ENCODE peak calls at places on chromosomes 3 and 15, in eight cellular contexts. One of them, this sample, is unnamed.

GRCh38 chr3:64138046-64138445 is 87.2 kb downstream of the PRICKLE2 start:
- DNase-seq in transverse colon: no peak
- DNase-seq in adrenal gland: no peak
- DNase-seq in left lung: no peak
- DNase-seq in SJCRH30: no peak
- DNase-seq in PC-3: no peak
- DNase-seq in body of pancreas: no peak
- DNase-seq in neural progenitor cell: no peak
- DNase-seq in this sample: no peak

GRCh38 chr3:64408770-64409169 is 183.5 kb upstream of the PRICKLE2 start:
- DNase-seq in transverse colon: no peak
- DNase-seq in adrenal gland: no peak
- DNase-seq in PC-3: no peak
- DNase-seq in body of pancreas: no peak
- DNase-seq in SJCRH30: no peak
- DNase-seq in neural progenitor cell: no peak
- DNase-seq in left lung: no peak
- DNase-seq in this sample: no peak

GRCh38 chr3:72129384-72130094 is 344.6 kb upstream of the PROK2 start:
- DNase-seq in PC-3: no peak
- DNase-seq in neural progenitor cell: no peak
- DNase-seq in body of pancreas: no peak
- DNase-seq in left lung: no peak
- DNase-seq in adrenal gland: no peak
- DNase-seq in SJCRH30: no peak
- DNase-seq in transverse colon: no peak
- DNase-seq in this sample: no peak

GRCh38 chr3:106589306-106589942 is 720.6 kb upstream of the CBLB start:
- DNase-seq in left lung: no peak
- DNase-seq in PC-3: no peak
- DNase-seq in SJCRH30: no peak
- DNase-seq in transverse colon: no peak
- DNase-seq in body of pancreas: no peak
- DNase-seq in neural progenitor cell: no peak
- DNase-seq in adrenal gland: no peak
- DNase-seq in this sample: no peak

GRCh38 chr3:69724722-69725435 is 14.4 kb upstream of the MITF start:
- DNase-seq in PC-3: no peak
- DNase-seq in adrenal gland: no peak
- DNase-seq in neural progenitor cell: no peak
- DNase-seq in left lung: no peak
- DNase-seq in body of pancreas: no peak
- DNase-seq in transverse colon: no peak
- DNase-seq in SJCRH30: no peak
- DNase-seq in this sample: no peak

GRCh38 chr15:68635142-68635541 is 56.3 kb downstream of the CORO2B start:
- DNase-seq in neural progenitor cell: no peak
- DNase-seq in SJCRH30: no peak
- DNase-seq in transverse colon: no peak
- DNase-seq in body of pancreas: no peak
- DNase-seq in PC-3: no peak
- DNase-seq in left lung: no peak
- DNase-seq in adrenal gland: no peak
- DNase-seq in this sample: no peak

GRCh38 chr15:66454143-66454542 is 43.4 kb downstream of the SNAPC5 start:
- DNase-seq in adrenal gland: no peak
- DNase-seq in left lung: no peak
- DNase-seq in PC-3: peak; percentile 4
- DNase-seq in neural progenitor cell: no peak
- DNase-seq in transverse colon: no peak
- DNase-seq in SJCRH30: no peak
- DNase-seq in body of pancreas: no peak
- DNase-seq in this sample: no peak

GRCh38 chr15:72919936-72920455 is 132.3 kb upstream of the NEO1 start:
- DNase-seq in left lung: no peak
- DNase-seq in neural progenitor cell: no peak
- DNase-seq in body of pancreas: no peak
- DNase-seq in PC-3: no peak
- DNase-seq in transverse colon: no peak
- DNase-seq in SJCRH30: no peak
- DNase-seq in adrenal gland: no peak
- DNase-seq in this sample: no peak

GRCh38 chr3:113501597-113501996 is 13.4 kb downstream of the SPICE1 start:
- DNase-seq in body of pancreas: no peak
- DNase-seq in PC-3: no peak
- DNase-seq in transverse colon: no peak
- DNase-seq in adrenal gland: no peak
- DNase-seq in SJCRH30: no peak
- DNase-seq in left lung: no peak
- DNase-seq in neural progenitor cell: no peak
- DNase-seq in this sample: no peak

GRCh38 chr3:123373535-123373987 is 75.3 kb downstream of the ADCY5 start:
- DNase-seq in adrenal gland: no peak
- DNase-seq in SJCRH30: no peak
- DNase-seq in PC-3: no peak
- DNase-seq in transverse colon: no peak
- DNase-seq in left lung: no peak
- DNase-seq in neural progenitor cell: no peak
- DNase-seq in body of pancreas: no peak
- DNase-seq in this sample: no peak

GRCh38 chr3:195768414-195768813 is 43.3 kb downstream of the MUC4 start:
- DNase-seq in transverse colon: no peak
- DNase-seq in body of pancreas: no peak
- DNase-seq in PC-3: no peak
- DNase-seq in neural progenitor cell: no peak
- DNase-seq in SJCRH30: no peak
- DNase-seq in adrenal gland: no peak
- DNase-seq in left lung: no peak
- DNase-seq in this sample: no peak

GRCh38 chr3:153051427-153052095 is 110.5 kb upstream of the RAP2B start:
- DNase-seq in adrenal gland: no peak
- DNase-seq in neural progenitor cell: no peak
- DNase-seq in SJCRH30: peak; percentile 60
- DNase-seq in left lung: no peak
- DNase-seq in PC-3: peak; percentile 90
- DNase-seq in transverse colon: peak; percentile 14
- DNase-seq in body of pancreas: no peak
- DNase-seq in this sample: no peak

GRCh38 chr3:16477054-16477453 is 36.4 kb downstream of the RFTN1 start:
- DNase-seq in neural progenitor cell: no peak
- DNase-seq in transverse colon: no peak
- DNase-seq in SJCRH30: no peak
- DNase-seq in PC-3: no peak
- DNase-seq in adrenal gland: no peak
- DNase-seq in left lung: no peak
- DNase-seq in body of pancreas: no peak
- DNase-seq in this sample: no peak

GRCh38 chr3:54358327-54358726 is 236.0 kb downstream of the CACNA2D3 start:
- DNase-seq in body of pancreas: no peak
- DNase-seq in transverse colon: no peak
- DNase-seq in SJCRH30: no peak
- DNase-seq in adrenal gland: no peak
- DNase-seq in PC-3: no peak
- DNase-seq in left lung: no peak
- DNase-seq in neural progenitor cell: no peak
- DNase-seq in this sample: no peak

GRCh38 chr3:54837964-54838363 is 89.9 kb downstream of the LRTM1 start:
- DNase-seq in body of pancreas: no peak
- DNase-seq in PC-3: peak; percentile 45
- DNase-seq in SJCRH30: peak; percentile 45
- DNase-seq in transverse colon: no peak
- DNase-seq in neural progenitor cell: no peak
- DNase-seq in left lung: no peak
- DNase-seq in adrenal gland: no peak
- DNase-seq in this sample: no peak

GRCh38 chr3:81676706-81677456 is 84.6 kb downstream of the GBE1 start:
- DNase-seq in SJCRH30: no peak
- DNase-seq in left lung: no peak
- DNase-seq in adrenal gland: no peak
- DNase-seq in PC-3: no peak
- DNase-seq in body of pancreas: no peak
- DNase-seq in transverse colon: no peak
- DNase-seq in neural progenitor cell: no peak
- DNase-seq in this sample: no peak

GRCh38 chr3:175606650-175607318 is 747.6 kb downstream of the NAALADL2 start:
- DNase-seq in neural progenitor cell: no peak
- DNase-seq in SJCRH30: peak; percentile 35
- DNase-seq in left lung: no peak
- DNase-seq in body of pancreas: no peak
- DNase-seq in PC-3: peak; percentile 60
- DNase-seq in adrenal gland: no peak
- DNase-seq in transverse colon: no peak
- DNase-seq in this sample: no peak

GRCh38 chr3:119562307-119562961 is 3.0 kb upstream of the CD80 start:
- DNase-seq in transverse colon: no peak
- DNase-seq in body of pancreas: no peak
- DNase-seq in PC-3: no peak
- DNase-seq in neural progenitor cell: no peak
- DNase-seq in SJCRH30: no peak
- DNase-seq in adrenal gland: peak; percentile 18
- DNase-seq in left lung: no peak
- DNase-seq in this sample: no peak

GRCh38 chr3:150733936-150734794 is 28.8 kb downstream of the SIAH2 start:
- DNase-seq in PC-3: no peak
- DNase-seq in body of pancreas: no peak
- DNase-seq in transverse colon: no peak
- DNase-seq in left lung: no peak
- DNase-seq in neural progenitor cell: no peak
- DNase-seq in SJCRH30: no peak
- DNase-seq in adrenal gland: peak; percentile 74
- DNase-seq in this sample: no peak

GRCh38 chr15:33476908-33477307 is 166.1 kb downstream of the RYR3 start:
- DNase-seq in PC-3: no peak
- DNase-seq in adrenal gland: no peak
- DNase-seq in left lung: no peak
- DNase-seq in neural progenitor cell: no peak
- DNase-seq in body of pancreas: no peak
- DNase-seq in SJCRH30: no peak
- DNase-seq in transverse colon: no peak
- DNase-seq in this sample: no peak

GRCh38 chr15:38320181-38320580 is 67.5 kb downstream of the SPRED1 start:
- DNase-seq in adrenal gland: no peak
- DNase-seq in transverse colon: no peak
- DNase-seq in SJCRH30: no peak
- DNase-seq in body of pancreas: no peak
- DNase-seq in PC-3: peak; percentile 14
- DNase-seq in neural progenitor cell: no peak
- DNase-seq in left lung: no peak
- DNase-seq in this sample: no peak

GRCh38 chr3:11583638-11584046 is 60.1 kb downstream of the VGLL4 start:
- DNase-seq in adrenal gland: no peak
- DNase-seq in body of pancreas: peak; percentile 8
- DNase-seq in left lung: no peak
- DNase-seq in PC-3: no peak
- DNase-seq in transverse colon: no peak
- DNase-seq in SJCRH30: no peak
- DNase-seq in neural progenitor cell: no peak
- DNase-seq in this sample: no peak

GRCh38 chr3:26622634-26623408 is at the start of gene LRRC3B:
- DNase-seq in SJCRH30: no peak
- DNase-seq in transverse colon: no peak
- DNase-seq in body of pancreas: no peak
- DNase-seq in PC-3: no peak
- DNase-seq in adrenal gland: no peak
- DNase-seq in neural progenitor cell: peak; percentile 89
- DNase-seq in left lung: peak; percentile 75
- DNase-seq in this sample: no peak

GRCh38 chr3:178634975-178635374 is 98.7 kb downstream of the KCNMB2 start:
- DNase-seq in SJCRH30: no peak
- DNase-seq in left lung: no peak
- DNase-seq in body of pancreas: no peak
- DNase-seq in neural progenitor cell: no peak
- DNase-seq in adrenal gland: no peak
- DNase-seq in transverse colon: no peak
- DNase-seq in PC-3: no peak
- DNase-seq in this sample: peak; percentile 38

GRCh38 chr3:126402666-126403302 is 8.1 kb downstream of the CFAP100 start:
- DNase-seq in PC-3: no peak
- DNase-seq in transverse colon: no peak
- DNase-seq in body of pancreas: no peak
- DNase-seq in left lung: no peak
- DNase-seq in adrenal gland: no peak
- DNase-seq in neural progenitor cell: no peak
- DNase-seq in SJCRH30: no peak
- DNase-seq in this sample: no peak
- H3K4me1 ChIP-seq in PC-3: peaks cover 10% of the 10 kb centered on the region
- H3K4me1 ChIP-seq in transverse colon: no peaks in the 10 kb centered on the region
- H3K4me1 ChIP-seq in body of pancreas: no peaks in the 10 kb centered on the region
- H3K4me1 ChIP-seq in left lung: no peaks in the 10 kb centered on the region
- H3K4me1 ChIP-seq in adrenal gland: no peaks in the 10 kb centered on the region
- H3K4me1 ChIP-seq in neural progenitor cell: no peaks in the 10 kb centered on the region
- H3K4me1 ChIP-seq in SJCRH30: no peaks in the 10 kb centered on the region
- H3K4me1 ChIP-seq in this sample: no peaks in the 10 kb centered on the region

GRCh38 chr15:99279290-99279689 is 28.0 kb downstream of the LRRC28 start:
- DNase-seq in PC-3: no peak
- DNase-seq in neural progenitor cell: no peak
- DNase-seq in body of pancreas: no peak
- DNase-seq in SJCRH30: no peak
- DNase-seq in adrenal gland: no peak
- DNase-seq in left lung: no peak
- DNase-seq in transverse colon: no peak
- DNase-seq in this sample: no peak
- H3K4me3 ChIP-seq in PC-3: no peak overlapping the region
- H3K4me3 ChIP-seq in neural progenitor cell: no peak overlapping the region
- H3K4me3 ChIP-seq in body of pancreas: no peak overlapping the region
- H3K4me3 ChIP-seq in SJCRH30: no peak overlapping the region
- H3K4me3 ChIP-seq in adrenal gland: no peak overlapping the region
- H3K4me3 ChIP-seq in left lung: no peak overlapping the region
- H3K4me3 ChIP-seq in transverse colon: no peak overlapping the region
- H3K4me3 ChIP-seq in this sample: no peak overlapping the region

GRCh38 chr3:377158-377561 is 180.6 kb downstream of the CHL1 start:
- DNase-seq in transverse colon: no peak
- DNase-seq in body of pancreas: no peak
- DNase-seq in neural progenitor cell: peak; percentile 31
- DNase-seq in left lung: no peak
- DNase-seq in PC-3: peak; percentile 84
- DNase-seq in SJCRH30: peak; percentile 42
- DNase-seq in adrenal gland: no peak
- DNase-seq in this sample: no peak
- H3K9me3 ChIP-seq in transverse colon: no peaks in the 10 kb centered on the region
- H3K9me3 ChIP-seq in body of pancreas: no peaks in the 10 kb centered on the region
- H3K9me3 ChIP-seq in neural progenitor cell: no peaks in the 10 kb centered on the region
- H3K9me3 ChIP-seq in left lung: no peaks in the 10 kb centered on the region
- H3K9me3 ChIP-seq in PC-3: no peaks in the 10 kb centered on the region
- H3K9me3 ChIP-seq in SJCRH30: no peaks in the 10 kb centered on the region
- H3K9me3 ChIP-seq in adrenal gland: no peaks in the 10 kb centered on the region
- H3K9me3 ChIP-seq in this sample: no peaks in the 10 kb centered on the region

DNA sequence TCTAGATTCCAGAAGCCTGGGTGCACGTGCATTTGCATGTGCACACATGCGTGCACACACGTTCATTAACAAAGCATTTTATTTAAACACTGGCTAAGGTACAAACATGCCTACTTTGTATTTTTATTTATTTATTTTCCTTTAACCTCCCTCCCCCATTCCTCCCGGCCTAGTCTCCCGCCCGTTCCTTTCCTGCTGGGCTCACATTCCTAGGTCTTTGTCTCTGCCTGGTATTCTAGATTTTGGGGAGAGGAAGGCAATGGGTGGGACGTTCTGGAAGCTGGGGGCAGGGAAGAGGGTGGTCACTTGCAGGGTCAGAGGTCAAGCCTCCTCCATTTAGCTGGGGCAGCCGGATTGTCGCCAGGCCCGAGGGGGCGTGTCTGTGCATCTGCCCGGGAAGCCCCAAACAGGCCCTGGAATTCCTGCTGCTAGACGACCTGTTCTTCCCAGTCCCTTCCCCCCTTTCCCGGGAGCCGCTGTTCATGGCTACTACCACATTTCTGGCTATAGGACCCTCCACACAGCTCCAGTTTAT is 51.8 kb downstream of the TRIM71 start:
- DNase-seq in body of pancreas: no peak
- DNase-seq in transverse colon: no peak
- DNase-seq in SJCRH30: peak; percentile 24
- DNase-seq in neural progenitor cell: peak; percentile 98
- DNase-seq in PC-3: no peak
- DNase-seq in left lung: no peak
- DNase-seq in adrenal gland: no peak
- DNase-seq in this sample: no peak
- H3K4me1 ChIP-seq in body of pancreas: no peaks in the 10 kb centered on the region
- H3K4me1 ChIP-seq in transverse colon: peaks cover 5% of the 10 kb centered on the region
- H3K4me1 ChIP-seq in SJCRH30: no peaks in the 10 kb centered on the region
- H3K4me1 ChIP-seq in neural progenitor cell: peaks cover 82% of the 10 kb centered on the region
- H3K4me1 ChIP-seq in PC-3: peaks cover 29% of the 10 kb centered on the region
- H3K4me1 ChIP-seq in left lung: peaks cover 20% of the 10 kb centered on the region
- H3K4me1 ChIP-seq in adrenal gland: no peaks in the 10 kb centered on the region
- H3K4me1 ChIP-seq in this sample: no peaks in the 10 kb centered on the region